ENCODE peak calls at places on chromosome 11, in four cellular contexts. One of them, this sample, is unnamed.

GRCh38 chr11:117314840-117315239 is 1.2 kb downstream of the BACE1 start:
- DNase-seq in prostate gland: no peak
- DNase-seq in HCT116: no peak
- DNase-seq in GM12891: no peak
- DNase-seq in this sample: no peak

GRCh38 chr11:118956847-118957469 is 860 bp downstream of the UPK2 start:
- DNase-seq in prostate gland: no peak
- DNase-seq in HCT116: no peak
- DNase-seq in GM12891: no peak
- DNase-seq in this sample: no peak

GRCh38 chr11:116725434-116726221 is 47.2 kb downstream of the BUD13 start:
- DNase-seq in prostate gland: no peak
- DNase-seq in HCT116: no peak
- DNase-seq in GM12891: no peak
- DNase-seq in this sample: no peak

GRCh38 chr11:124643605-124644425 is 21.2 kb downstream of the TBRG1 start:
- DNase-seq in prostate gland: no peak
- DNase-seq in HCT116: no peak
- DNase-seq in GM12891: no peak
- DNase-seq in this sample: no peak

GRCh38 chr11:103541186-103541795 is 432.1 kb downstream of the DYNC2H1 start:
- DNase-seq in prostate gland: no peak
- DNase-seq in HCT116: no peak
- DNase-seq in GM12891: no peak
- DNase-seq in this sample: no peak

GRCh38 chr11:118641463-118642019 is 34.1 kb downstream of the PHLDB1 start:
- DNase-seq in prostate gland: peak
- DNase-seq in HCT116: no peak
- DNase-seq in GM12891: no peak
- DNase-seq in this sample: no peak

GRCh38 chr11:100855466-100856067 is 168.5 kb downstream of the ARHGAP42 start:
- DNase-seq in prostate gland: no peak
- DNase-seq in HCT116: peak
- DNase-seq in GM12891: no peak
- DNase-seq in this sample: peak

GRCh38 chr11:12430912-12431311 is 53.5 kb downstream of the PARVA start:
- DNase-seq in prostate gland: peak
- DNase-seq in HCT116: no peak
- DNase-seq in GM12891: no peak
- DNase-seq in this sample: no peak

GRCh38 chr11:32500001-32500400 is 64.7 kb upstream of the WT1 start:
- DNase-seq in prostate gland: no peak
- DNase-seq in HCT116: no peak
- DNase-seq in GM12891: no peak
- DNase-seq in this sample: no peak

GRCh38 chr11:75429902-75430691 is 2.9 kb downstream of the KLHL35 start:
- DNase-seq in prostate gland: peak
- DNase-seq in HCT116: no peak
- DNase-seq in GM12891: peak
- DNase-seq in this sample: no peak

GRCh38 chr11:406796-407650 is 7.8 kb downstream of the SIGIRR start:
- DNase-seq in prostate gland: peak
- DNase-seq in HCT116: peak
- DNase-seq in GM12891: peak
- DNase-seq in this sample: peak

GRCh38 chr11:12433571-12434061 is 56.2 kb downstream of the PARVA start:
- DNase-seq in prostate gland: no peak
- DNase-seq in HCT116: no peak
- DNase-seq in GM12891: no peak
- DNase-seq in this sample: no peak

GRCh38 chr11:75718406-75719088 is 909 bp downstream of the MOGAT2 start:
- DNase-seq in prostate gland: peak
- DNase-seq in HCT116: no peak
- DNase-seq in GM12891: no peak
- DNase-seq in this sample: no peak

GRCh38 chr11:75384438-75385080 is 14.8 kb upstream of the RPS3 start:
- DNase-seq in prostate gland: peak
- DNase-seq in HCT116: peak
- DNase-seq in GM12891: peak
- DNase-seq in this sample: no peak

GRCh38 chr11:132646890-132647289 is 885.4 kb downstream of the OPCML start:
- DNase-seq in prostate gland: no peak
- DNase-seq in HCT116: no peak
- DNase-seq in GM12891: no peak
- DNase-seq in this sample: no peak

GRCh38 chr11:75303544-75304224 is 47.8 kb downstream of the ARRB1 start:
- DNase-seq in prostate gland: no peak
- DNase-seq in HCT116: no peak
- DNase-seq in GM12891: no peak
- DNase-seq in this sample: no peak

GRCh38 chr11:69003301-69003865 is 9.7 kb downstream of the MRGPRF start:
- DNase-seq in prostate gland: no peak
- DNase-seq in HCT116: no peak
- DNase-seq in GM12891: no peak
- DNase-seq in this sample: no peak

GRCh38 chr11:503179-503981 is 3.7 kb downstream of the RNH1 start:
- DNase-seq in prostate gland: no peak
- DNase-seq in HCT116: no peak
- DNase-seq in GM12891: peak
- DNase-seq in this sample: no peak

GRCh38 chr11:28384418-28384817 is 276.2 kb downstream of the METTL15 start:
- DNase-seq in prostate gland: no peak
- DNase-seq in HCT116: no peak
- DNase-seq in GM12891: no peak
- DNase-seq in this sample: no peak

GRCh38 chr11:118910309-118911112 is 15.2 kb downstream of the BCL9L start:
- DNase-seq in prostate gland: peak
- DNase-seq in HCT116: no peak
- DNase-seq in GM12891: no peak
- DNase-seq in this sample: no peak

GRCh38 chr11:87870081-87870480 is 305.2 kb downstream of the RAB38 start:
- DNase-seq in prostate gland: no peak
- DNase-seq in HCT116: no peak
- DNase-seq in GM12891: no peak
- DNase-seq in this sample: no peak

GRCh38 chr11:57143459-57143858 is 38.3 kb upstream of the LRRC55 start:
- DNase-seq in prostate gland: no peak
- DNase-seq in HCT116: no peak
- DNase-seq in GM12891: no peak
- DNase-seq in this sample: no peak

GRCh38 chr11:1199689-1200610 is 22.9 kb upstream of the MUC5B start:
- DNase-seq in prostate gland: peak
- DNase-seq in HCT116: no peak
- DNase-seq in GM12891: no peak
- DNase-seq in this sample: no peak

GRCh38 chr11:44564653-44565007 is 833 bp upstream of the CD82 start:
- DNase-seq in prostate gland: peak
- DNase-seq in HCT116: no peak
- DNase-seq in GM12891: no peak
- DNase-seq in this sample: peak

GRCh38 chr11:100663583-100663982 is 23.5 kb upstream of the ARHGAP42 start:
- DNase-seq in prostate gland: no peak
- DNase-seq in HCT116: no peak
- DNase-seq in GM12891: no peak
- DNase-seq in this sample: no peak

GRCh38 chr11:68956142-68956541 is 24.6 kb downstream of the MRGPRD start:
- DNase-seq in prostate gland: no peak
- DNase-seq in HCT116: no peak
- DNase-seq in GM12891: peak
- DNase-seq in this sample: no peak

DNA sequence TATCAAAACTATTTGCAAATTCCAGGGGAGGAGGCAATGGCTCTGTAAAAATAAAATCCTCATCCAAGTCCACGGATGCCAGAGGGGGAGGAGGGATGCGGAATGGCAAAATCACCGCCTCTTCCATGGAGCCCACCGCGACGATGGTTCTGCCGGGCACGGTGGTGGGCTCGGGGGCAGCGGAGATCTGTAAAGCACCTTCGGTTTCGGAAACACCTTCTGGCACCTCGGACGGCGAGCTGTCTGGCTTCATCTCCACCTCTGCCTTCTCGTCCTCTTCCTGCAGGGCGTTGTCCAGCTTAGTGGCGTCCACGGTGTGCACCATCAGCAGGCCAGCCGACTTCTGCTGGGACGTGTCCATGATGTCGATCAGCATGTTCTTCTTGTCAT is 87.7 kb downstream of the CTTN start:
- DNase-seq in prostate gland: no peak
- DNase-seq in HCT116: no peak
- DNase-seq in GM12891: no peak
- DNase-seq in this sample: no peak
- TF ChIP-seq POLR2AphosphoS5 in prostate gland: no peak
- TF ChIP-seq POLR2AphosphoS5 in HCT116: no peak
- TF ChIP-seq POLR2AphosphoS5 in GM12891: no peak
- TF ChIP-seq POLR2AphosphoS5 in this sample: no peak

DNA sequence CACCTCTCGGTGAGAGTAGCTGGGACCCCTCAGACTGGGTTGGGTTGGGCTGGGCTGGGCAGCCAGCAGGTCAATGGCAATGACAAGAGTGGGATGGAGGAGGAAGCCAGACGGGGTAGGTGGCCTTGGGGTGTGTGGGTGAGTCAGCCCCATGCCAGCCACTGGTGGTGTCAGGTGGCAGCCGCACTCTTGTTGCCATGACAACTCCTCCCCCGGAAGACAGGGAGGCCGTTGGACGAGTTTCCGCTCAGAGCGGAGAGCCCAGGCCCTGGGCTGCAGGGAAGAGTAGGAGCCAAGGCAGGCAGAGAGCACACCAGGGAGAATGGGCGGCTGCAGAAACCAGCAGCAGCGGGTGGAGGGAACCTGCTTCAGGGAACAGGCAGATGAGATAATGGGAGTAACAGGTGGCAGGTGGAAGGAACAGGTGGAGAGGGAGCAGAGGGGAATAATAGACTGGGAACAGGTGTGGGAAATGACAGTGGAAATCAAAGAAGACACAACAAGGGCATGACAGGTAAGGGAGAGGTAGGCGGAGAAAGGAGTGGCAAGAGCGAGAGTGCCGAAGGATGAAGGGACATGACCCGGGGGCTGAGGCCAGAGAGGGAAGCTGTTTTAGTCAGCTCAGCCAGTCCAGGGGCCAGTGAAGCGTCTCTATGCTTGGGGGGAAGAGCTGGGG is 8.7 kb downstream of the SPTBN2 start:
- DNase-seq in prostate gland: peak
- DNase-seq in HCT116: peak
- DNase-seq in GM12891: no peak
- DNase-seq in this sample: no peak
- TF ChIP-seq POLR2AphosphoS5 in prostate gland: no peak
- TF ChIP-seq POLR2AphosphoS5 in HCT116: peak
- TF ChIP-seq POLR2AphosphoS5 in GM12891: no peak
- TF ChIP-seq POLR2AphosphoS5 in this sample: no peak

GRCh38 chr11:42025404-42025803 is 566.0 kb upstream of the LRRC4C start:
- DNase-seq in prostate gland: no peak
- DNase-seq in HCT116: no peak
- DNase-seq in GM12891: no peak
- DNase-seq in this sample: no peak
- TF ChIP-seq POLR2AphosphoS5 in prostate gland: no peak
- TF ChIP-seq POLR2AphosphoS5 in HCT116: no peak
- TF ChIP-seq POLR2AphosphoS5 in GM12891: no peak
- TF ChIP-seq POLR2AphosphoS5 in this sample: no peak

GRCh38 chr11:65555693-65556231 is 2.4 kb downstream of the LTBP3 start:
- DNase-seq in prostate gland: no peak
- DNase-seq in HCT116: peak
- DNase-seq in GM12891: no peak
- DNase-seq in this sample: no peak
- TF ChIP-seq POLR2AphosphoS5 in prostate gland: no peak
- TF ChIP-seq POLR2AphosphoS5 in HCT116: peak
- TF ChIP-seq POLR2AphosphoS5 in GM12891: no peak
- TF ChIP-seq POLR2AphosphoS5 in this sample: no peak

GRCh38 chr11:60235318-60235717 is 7.6 kb downstream of the MS4A4E start:
- DNase-seq in prostate gland: no peak
- DNase-seq in HCT116: no peak
- DNase-seq in GM12891: no peak
- DNase-seq in this sample: no peak
- TF ChIP-seq POLR2AphosphoS5 in prostate gland: no peak
- TF ChIP-seq POLR2AphosphoS5 in HCT116: no peak
- TF ChIP-seq POLR2AphosphoS5 in GM12891: no peak
- TF ChIP-seq POLR2AphosphoS5 in this sample: no peak

DNA sequence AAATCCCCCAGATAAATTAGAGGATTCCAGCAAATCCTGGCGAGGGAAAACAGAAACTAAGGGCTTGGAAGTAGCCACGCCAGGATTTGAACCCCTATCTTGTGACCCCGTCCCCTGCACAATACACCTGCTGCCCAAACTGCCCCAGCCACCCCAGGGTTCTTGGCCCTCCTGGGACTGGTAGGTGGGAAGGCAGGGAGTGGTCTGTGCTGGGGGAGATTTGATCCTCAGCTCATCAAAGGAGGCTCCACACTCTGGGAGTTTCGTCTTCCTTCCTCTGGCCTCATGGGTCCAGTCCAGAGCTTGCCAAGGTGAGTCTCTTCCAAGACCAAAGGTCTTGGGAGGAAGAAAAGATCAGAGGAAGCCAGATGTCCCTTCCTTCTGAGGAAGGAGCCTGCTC is 4.5 kb upstream of the CHST1 start:
- DNase-seq in prostate gland: no peak
- DNase-seq in HCT116: no peak
- DNase-seq in GM12891: no peak
- DNase-seq in this sample: no peak
- TF ChIP-seq POLR2AphosphoS5 in prostate gland: no peak
- TF ChIP-seq POLR2AphosphoS5 in HCT116: no peak
- TF ChIP-seq POLR2AphosphoS5 in GM12891: no peak
- TF ChIP-seq POLR2AphosphoS5 in this sample: no peak

GRCh38 chr11:76807206-76807875 is 24.2 kb downstream of the TSKU start:
- DNase-seq in prostate gland: peak
- DNase-seq in HCT116: no peak
- DNase-seq in GM12891: peak
- DNase-seq in this sample: no peak
- TF ChIP-seq POLR2AphosphoS5 in prostate gland: peak
- TF ChIP-seq POLR2AphosphoS5 in HCT116: peak
- TF ChIP-seq POLR2AphosphoS5 in GM12891: no peak
- TF ChIP-seq POLR2AphosphoS5 in this sample: no peak

DNA sequence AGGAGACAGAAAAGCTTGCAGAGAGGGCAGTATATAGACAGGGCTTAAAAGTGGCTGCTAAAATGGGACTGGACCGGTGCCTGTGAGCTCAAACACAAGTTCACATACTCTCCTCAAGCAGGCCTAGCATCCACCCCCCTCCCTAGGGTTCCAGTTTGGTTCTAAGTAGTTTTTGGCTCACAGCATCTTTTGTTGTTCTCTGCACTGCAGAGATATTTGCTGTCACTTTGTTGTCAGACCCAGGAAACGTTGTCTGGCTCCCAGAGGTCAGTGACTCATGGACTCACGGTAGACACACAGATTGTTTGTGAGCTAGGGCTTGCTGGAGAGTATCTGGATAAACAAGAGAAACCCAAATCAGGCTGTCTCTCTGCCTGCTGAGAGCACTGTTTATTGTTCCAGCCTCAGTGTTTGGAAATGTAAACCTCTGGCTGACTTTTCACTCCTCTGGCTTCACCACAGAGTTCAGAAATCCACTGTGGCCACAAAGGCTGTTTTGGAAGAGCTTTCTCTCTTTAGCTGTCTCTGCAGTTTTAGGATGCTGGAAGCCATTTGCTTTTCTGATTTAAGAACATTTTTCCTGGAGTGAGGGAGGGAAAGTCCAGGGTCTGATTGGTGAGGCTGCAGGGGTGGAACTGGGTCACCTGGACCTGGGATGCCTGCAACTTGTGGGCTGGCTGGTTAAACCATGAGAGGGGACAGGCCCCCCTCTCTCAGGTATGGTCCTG is 303.7 kb upstream of the PLET1 start:
- DNase-seq in prostate gland: peak
- DNase-seq in HCT116: no peak
- DNase-seq in GM12891: no peak
- DNase-seq in this sample: no peak
- TF ChIP-seq POLR2AphosphoS5 in prostate gland: peak
- TF ChIP-seq POLR2AphosphoS5 in HCT116: no peak
- TF ChIP-seq POLR2AphosphoS5 in GM12891: no peak
- TF ChIP-seq POLR2AphosphoS5 in this sample: no peak

This sample was measured in SK-N-MC.